ENCODE peak calls at places on chromosomes 11 and 22, in ten cellular contexts. S, U, W, X, C, V, N, H, F and R are unnamed samples.

GRCh38 chr22:50298937-50299656 is 8.3 kb downstream of the PLXNB2 start:
- DNase-seq in H (no peak), S (no peak), C (no peak), V (no peak), W (no peak), U (no peak), X (peak), F (no peak), N (no peak), R (no peak)

GRCh38 chr11:97860237-97860636 is 1160.5 kb upstream of the CNTN5 start:
- DNase-seq in X (no peak), C (no peak), N (no peak), F (no peak), H (peak), W (no peak), U (no peak), S (no peak), V (no peak), R (peak)

GRCh38 chr11:133719532-133720235 is 125.6 kb downstream of the SPATA19 start:
- DNase-seq in X (no peak), W (no peak), H (no peak), F (no peak), V (no peak), N (no peak), C (no peak), S (no peak), U (no peak), R (no peak)

GRCh38 chr22:39144101-39144815 is 8.2 kb downstream of the CBX7 start:
- DNase-seq in U (no peak), H (peak), C (no peak), N (no peak), X (peak), F (peak), V (no peak), W (peak), S (no peak), R (peak)

GRCh38 chr22:41448189-41448808 is 1.7 kb upstream of the TOB2 start:
- DNase-seq in F (peak), U (peak), H (peak), S (peak), C (peak), N (peak), X (peak), V (peak), W (peak), R (peak)

GRCh38 chr22:43388420-43388851 is 23.4 kb upstream of the MPPED1 start:
- DNase-seq in H (peak), C (peak), U (peak), V (no peak), F (peak), S (no peak), X (peak), W (peak), N (no peak), R (peak)

GRCh38 chr11:11845066-11845465 is 3.3 kb downstream of the USP47 start:
- DNase-seq in S (no peak), X (no peak), F (no peak), W (no peak), C (no peak), U (no peak), N (no peak), V (no peak), H (no peak), R (no peak)

GRCh38 chr22:26592368-26593015 is 2.6 kb upstream of the TPST2 start:
- DNase-seq in F (no peak), V (no peak), U (no peak), C (no peak), H (no peak), X (peak), W (peak), S (no peak), N (no peak), R (no peak)

GRCh38 chr22:50473855-50474671 is 772 bp downstream of the SBF1 start:
- DNase-seq in U (no peak), S (no peak), V (no peak), N (peak), X (peak), C (peak), W (no peak), F (peak), H (peak), R (peak)

GRCh38 chr22:32644252-32645100 is 157.0 kb upstream of the TIMP3 start:
- DNase-seq in S (no peak), V (peak), X (peak), F (no peak), W (no peak), U (no peak), C (no peak), H (peak), N (no peak), R (peak)

GRCh38 chr11:44840526-44840925 is 110.2 kb downstream of the TP53I11 start:
- DNase-seq in S (no peak), U (no peak), F (no peak), V (no peak), W (no peak), C (no peak), N (no peak), X (no peak), H (no peak), R (no peak)

GRCh38 chr11:74282421-74282820 is 29.0 kb downstream of the P4HA3 start:
- DNase-seq in U (no peak), X (no peak), H (no peak), N (no peak), F (no peak), S (no peak), V (no peak), C (no peak), W (no peak), R (no peak)

GRCh38 chr11:69905611-69906452 is 86.6 kb upstream of the FGF3 start:
- DNase-seq in X (peak), N (no peak), H (no peak), W (no peak), F (peak), S (no peak), C (no peak), U (no peak), V (peak), R (no peak)

GRCh38 chr11:65438257-65439151 is 15.9 kb downstream of the NEAT1 start:
- DNase-seq in C (peak), N (no peak), F (no peak), W (no peak), S (no peak), X (no peak), H (peak), U (no peak), V (no peak), R (peak)

GRCh38 chr11:74272276-74272675 is 39.2 kb downstream of the P4HA3 start:
- DNase-seq in H (no peak), W (no peak), U (no peak), N (no peak), F (no peak), V (no peak), X (no peak), S (no peak), C (no peak), R (no peak)

GRCh38 chr11:93740802-93741093 is 547 bp downstream of the TAF1D start:
- DNase-seq in W (peak), F (peak), H (peak), U (peak), V (peak), N (no peak), C (peak), X (peak), S (no peak), R (peak)

GRCh38 chr11:122872046-122872445 is 10.5 kb upstream of the JHY start:
- DNase-seq in S (no peak), N (no peak), F (no peak), V (no peak), W (no peak), X (no peak), C (no peak), U (no peak), H (no peak), R (no peak)

GRCh38 chr11:73521621-73522020 is 76.3 kb downstream of the FAM168A start:
- DNase-seq in H (no peak), S (no peak), W (no peak), F (no peak), C (peak), U (no peak), V (no peak), N (no peak), X (no peak), R (peak)

GRCh38 chr11:46293616-46294015 is 16.2 kb downstream of the CREB3L1 start:
- DNase-seq in W (no peak), S (peak), C (no peak), H (peak), X (no peak), V (no peak), N (no peak), F (no peak), U (no peak), R (peak)

GRCh38 chr22:39960791-39961746 is 872 bp downstream of the TMA7B start:
- DNase-seq in V (no peak), N (peak), X (peak), C (no peak), F (no peak), S (peak), W (peak), U (no peak), H (peak), R (peak)

GRCh38 chr11:12888525-12889158 is 120.5 kb upstream of the RASSF10 start:
- DNase-seq in U (peak), H (peak), F (peak), X (peak), S (peak), N (peak), C (peak), V (no peak), W (peak), R (peak)

GRCh38 chr11:19374189-19374588 is 133.4 kb upstream of the E2F8 start:
- DNase-seq in W (no peak), S (peak), N (no peak), X (no peak), F (no peak), U (no peak), H (peak), V (peak), C (peak), R (peak)

GRCh38 chr22:24554316-24555159 is at the start of gene GUCD1:
- DNase-seq in U (no peak), F (peak), S (no peak), X (peak), C (peak), N (no peak), H (peak), W (peak), V (no peak), R (peak)

GRCh38 chr11:88175004-88175706 is at the start of gene RAB38:
- DNase-seq in X (peak), W (no peak), U (no peak), H (peak), F (peak), V (peak), N (no peak), C (no peak), S (no peak), R (peak)

GRCh38 chr11:61069427-61069826 is 32.9 kb upstream of the CD5 start:
- DNase-seq in V (no peak), W (no peak), H (no peak), S (no peak), N (no peak), X (no peak), F (no peak), C (no peak), U (no peak), R (no peak)

GRCh38 chr11:61066645-61067044 is 35.6 kb upstream of the CD5 start:
- DNase-seq in F (no peak), N (no peak), C (no peak), S (no peak), X (no peak), H (no peak), V (no peak), U (no peak), W (no peak), R (no peak)

GRCh38 chr11:61065955-61066638 is 36.2 kb upstream of the CD5 start:
- DNase-seq in H (no peak), N (no peak), S (no peak), C (no peak), V (no peak), W (no peak), X (no peak), U (no peak), F (no peak), R (no peak)

GRCh38 chr11:61068581-61068980 is 33.7 kb upstream of the CD5 start:
- DNase-seq in N (no peak), H (no peak), C (no peak), S (no peak), X (no peak), U (no peak), F (no peak), W (no peak), V (no peak), R (no peak)

DNA sequence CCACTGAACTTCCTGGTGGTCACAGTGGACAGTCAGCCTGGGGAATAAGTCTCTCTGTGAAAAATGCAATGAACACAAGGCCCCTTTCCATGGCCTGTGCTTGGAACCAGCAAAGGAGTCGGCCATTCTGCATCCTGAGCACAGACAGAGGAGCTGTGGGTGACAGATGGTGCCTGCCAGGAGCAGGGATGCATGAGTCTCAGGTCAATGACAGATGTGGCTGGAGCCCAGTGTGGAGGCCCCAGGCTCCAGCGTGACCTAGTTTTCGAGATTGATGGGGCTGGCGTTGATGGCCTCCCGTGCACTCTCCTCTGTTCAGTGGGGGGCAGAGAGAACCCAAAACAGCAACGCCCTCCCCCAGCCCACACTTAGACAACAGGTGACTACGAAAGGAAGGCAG is 34.5 kb upstream of the CD5 start:
- DNase-seq in U (no peak), H (no peak), V (no peak), W (no peak), N (no peak), F (no peak), S (no peak), X (no peak), C (no peak), R (no peak)
- H3K4me3 ChIP-seq in U (no peak), H (no peak), V (no peak), W (no peak), N (no peak), F (no peak), S (no peak), X (no peak), C (no peak), R (no peak)

DNA sequence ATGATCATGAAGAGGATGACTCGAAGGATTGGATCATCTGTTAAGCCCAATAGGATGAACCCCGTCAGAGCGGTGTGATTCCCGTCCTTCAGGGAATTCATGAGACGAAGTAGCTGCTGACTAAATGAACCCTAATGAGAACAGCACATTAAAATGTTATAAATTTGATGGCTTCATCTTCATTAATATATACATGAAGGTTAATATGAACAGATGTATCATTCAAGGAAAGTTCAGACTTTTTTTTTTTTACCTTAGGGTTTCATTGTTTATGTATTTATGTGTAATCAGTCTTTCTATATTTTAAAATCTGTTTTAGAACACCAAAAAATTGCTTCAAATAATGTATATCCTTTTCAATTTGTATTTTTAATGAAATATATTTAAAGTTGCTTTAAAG is at the start of gene OR5P2:
- DNase-seq in U (no peak), F (no peak), C (no peak), N (no peak), H (no peak), V (no peak), S (no peak), X (no peak), W (no peak), R (no peak)
- TF ChIP-seq CTCF in U (no peak), F (no peak), C (no peak), N (no peak), H (no peak), V (no peak), S (no peak), X (no peak), W (no peak), R (no peak)

GRCh38 chr11:68724293-68724692 is 27.0 kb downstream of the TESMIN start:
- DNase-seq in W (no peak), C (no peak), V (no peak), F (no peak), N (no peak), H (no peak), U (no peak), X (no peak), S (no peak), R (no peak)

GRCh38 chr11:68722143-68722542 is 29.2 kb downstream of the TESMIN start:
- DNase-seq in W (no peak), C (no peak), H (no peak), N (no peak), U (no peak), X (no peak), S (no peak), V (no peak), F (no peak), R (no peak)

GRCh38 chr11:68715685-68716084 is 31.3 kb downstream of the GAL start:
- DNase-seq in U (no peak), F (no peak), N (no peak), S (no peak), H (no peak), W (no peak), V (no peak), X (no peak), C (no peak), R (no peak)

GRCh38 chr11:68721075-68721474 is 30.2 kb downstream of the TESMIN start:
- DNase-seq in H (no peak), X (no peak), V (no peak), C (no peak), F (no peak), U (no peak), N (no peak), S (no peak), W (no peak), R (no peak)
- H3K4me3 ChIP-seq in H (no peak), X (no peak), V (no peak), C (no peak), F (no peak), U (no peak), N (no peak), S (no peak), W (no peak), R (no peak)

DNA sequence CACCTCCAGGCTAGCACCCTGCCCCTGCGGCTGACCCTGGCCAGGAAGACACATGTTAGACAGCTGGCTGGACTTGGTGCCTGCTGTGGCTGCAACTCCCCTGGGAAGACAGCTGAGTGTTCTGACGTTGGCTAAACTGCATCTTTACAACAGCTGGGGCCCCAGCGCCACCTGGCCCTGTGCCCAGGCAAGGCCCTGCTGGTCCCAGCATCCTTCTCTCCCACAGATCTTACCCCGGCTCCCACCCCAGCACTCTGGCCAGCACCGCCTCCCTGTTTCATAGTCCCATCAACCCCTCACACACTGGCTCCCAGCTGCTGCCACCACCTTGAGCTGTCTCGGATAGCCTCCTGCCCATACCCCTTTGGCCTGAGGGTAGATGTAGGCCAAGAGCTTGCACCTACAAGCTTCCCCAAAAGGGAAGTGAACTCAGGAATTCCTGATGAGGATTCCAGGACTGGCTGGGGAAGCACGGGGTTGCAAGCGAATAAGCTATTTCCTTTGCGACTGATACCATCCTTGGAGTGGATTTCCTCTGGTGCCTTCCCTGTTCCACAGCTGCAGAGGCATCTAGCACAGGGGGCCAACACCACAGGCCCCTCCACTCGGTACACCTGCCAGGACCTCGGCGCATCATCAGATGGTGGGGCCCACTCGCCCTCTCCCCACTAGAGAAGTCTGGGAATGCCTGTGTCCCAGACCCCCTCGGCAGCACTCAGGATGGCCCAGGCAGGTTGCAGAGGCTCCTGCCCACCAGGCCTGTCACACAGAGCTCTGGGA is 28.5 kb downstream of the RSPH14 start:
- DNase-seq in C (no peak), H (peak), X (no peak), N (peak), U (no peak), S (no peak), V (no peak), W (no peak), F (no peak), R (peak)
- TF ChIP-seq CTCF in C (no peak), H (no peak), X (no peak), N (no peak), U (no peak), S (no peak), V (no peak), W (no peak), F (no peak), R (no peak)

DNA sequence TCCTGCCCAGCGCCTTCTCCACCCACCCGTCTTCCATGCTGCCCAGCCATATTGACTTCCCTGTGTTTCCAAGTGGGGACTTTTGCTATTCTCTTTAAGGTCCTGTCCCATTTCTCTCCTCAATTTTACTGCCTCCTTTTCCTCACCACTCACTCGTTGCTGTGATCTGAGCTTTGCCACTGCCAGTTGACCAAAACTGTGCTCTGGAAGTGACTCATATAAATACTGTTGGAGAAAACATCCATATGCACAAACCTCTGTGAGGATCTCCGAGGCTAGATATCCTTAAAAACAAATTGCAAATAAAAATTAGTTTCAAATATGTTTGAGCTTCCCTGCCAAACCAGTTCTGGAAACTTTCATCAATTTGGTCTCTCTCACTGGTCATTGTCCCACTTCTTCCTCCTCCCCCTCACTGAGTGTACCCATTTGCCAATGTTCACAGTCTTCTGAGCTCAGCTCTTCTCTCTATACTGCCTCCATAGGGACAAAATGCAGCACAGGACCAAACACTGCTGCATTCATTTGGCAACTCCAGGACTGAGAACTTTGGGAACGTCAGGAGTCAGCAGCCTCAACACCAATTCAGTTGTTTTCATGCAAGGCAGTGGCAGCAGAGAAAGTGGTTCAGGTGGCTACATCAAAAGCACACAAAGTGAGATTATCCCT is 34.0 kb upstream of the MMP13 start:
- DNase-seq in U (no peak), F (no peak), S (no peak), X (no peak), W (no peak), V (no peak), C (peak), H (no peak), N (no peak), R (no peak)
- H3K4me3 ChIP-seq in U (no peak), F (no peak), S (no peak), X (no peak), W (no peak), V (no peak), C (no peak), H (no peak), N (no peak), R (no peak)

DNA sequence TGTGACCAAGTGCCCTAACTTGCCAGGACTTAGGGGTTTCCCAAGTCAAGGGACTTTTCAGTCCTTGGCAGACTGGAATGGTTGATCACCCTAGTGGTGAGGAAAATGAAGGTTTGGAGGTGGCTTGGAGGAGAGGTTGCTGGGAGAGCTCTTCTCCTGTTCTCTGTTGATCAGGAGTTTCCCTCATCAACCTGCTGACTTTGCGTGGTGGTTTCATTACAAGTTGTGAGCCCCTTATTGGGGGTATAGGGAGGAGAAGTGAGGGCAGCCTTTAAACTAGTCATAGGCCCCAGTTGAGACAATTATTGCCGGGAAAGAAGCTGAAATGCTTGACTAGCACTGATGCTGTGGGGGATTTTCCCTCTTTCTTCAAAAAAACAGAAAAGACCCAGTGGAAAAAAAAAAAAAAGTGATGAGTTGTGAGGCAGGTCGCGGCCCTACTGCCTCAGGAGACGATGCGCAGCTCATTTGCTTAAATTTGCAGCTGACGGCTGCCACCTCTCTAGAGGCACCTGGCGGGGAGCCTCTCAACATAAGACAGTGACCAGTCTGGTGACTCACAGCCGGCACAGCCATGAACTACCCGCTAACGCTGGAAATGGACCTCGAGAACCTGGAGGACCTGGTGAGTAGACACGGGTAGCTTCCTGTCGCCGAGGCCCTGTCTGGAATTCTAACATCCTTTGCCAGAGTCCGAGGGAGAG is at the start of gene CXCR5:
- DNase-seq in U (no peak), N (no peak), F (no peak), X (no peak), V (no peak), H (no peak), C (no peak), S (no peak), W (no peak), R (no peak)
- TF ChIP-seq CTCF in U (no peak), N (no peak), F (no peak), X (no peak), V (no peak), H (no peak), C (no peak), S (no peak), W (no peak), R (no peak)